ENCODE peak calls at places on chromosome 17, in six cellular contexts. W is Panc1; P is CD4-positive, CD25-positive, alpha-beta regulatory T cell; N is pancreas; T is left lung; Q is lung. B is an unnamed sample.

GRCh38 chr17:47367257-47367656 is 43.5 kb downstream of the EFCAB13 start:
- ATAC-seq in T (no peak), W (no peak), N (no peak), Q (no peak), P (no peak), B (no peak)

GRCh38 chr17:39636587-39636926 is 387 bp upstream of the STARD3 start:
- ATAC-seq in W (peak; percentile 15), T (peak; percentile 1), P (no peak), N (no peak), Q (no peak), B (peak; percentile 3)

GRCh38 chr17:28087743-28088142 is 45.3 kb downstream of the NLK start:
- ATAC-seq in T (no peak), W (no peak), N (no peak), Q (no peak), P (no peak), B (no peak)

GRCh38 chr17:59361916-59362810 is 30.7 kb downstream of the YPEL2 start:
- ATAC-seq in P (peak; percentile 81), Q (no peak), W (peak; percentile 21), T (no peak), N (peak; percentile 7), B (no peak)

GRCh38 chr17:39212841-39213480 is 12.8 kb downstream of the STAC2 start:
- ATAC-seq in N (peak; percentile 34), Q (no peak), P (no peak), T (peak; percentile 62), W (no peak), B (no peak)

GRCh38 chr17:7471729-7472128 is 7.7 kb downstream of the ZBTB4 start:
- ATAC-seq in T (no peak), P (no peak), Q (no peak), W (no peak), N (no peak), B (no peak)

GRCh38 chr17:42016411-42016831 is 818 bp downstream of the DNAJC7 start:
- ATAC-seq in N (peak; percentile 11), T (peak; percentile 6), P (no peak), W (no peak), Q (no peak), B (no peak)

GRCh38 chr17:42659079-42659931 is at the start of gene TUBG2:
- ATAC-seq in W (peak; percentile 94), N (peak; percentile 95), T (peak; percentile 95), Q (peak; percentile 90), P (peak; percentile 71), B (peak; percentile 95)

GRCh38 chr17:53649201-53649600 is 173.5 kb upstream of the KIF2B start:
- ATAC-seq in N (no peak), P (no peak), W (no peak), T (no peak), Q (no peak), B (no peak)

GRCh38 chr17:4101799-4102405 is 40.9 kb downstream of the ZZEF1 start:
- ATAC-seq in N (no peak), P (no peak), W (no peak), T (no peak), Q (no peak), B (no peak)

GRCh38 chr17:46978489-46979022 is 497 bp downstream of the RPRML start:
- ATAC-seq in W (peak; percentile 62), T (peak; percentile 23), P (no peak), N (peak; percentile 28), Q (no peak), B (peak; percentile 34)

GRCh38 chr17:78140169-78141051 is 5.8 kb upstream of the C17orf99 start:
- ATAC-seq in W (peak; percentile 88), P (peak; percentile 81), Q (peak; percentile 90), N (peak; percentile 77), T (peak; percentile 85), B (peak; percentile 76)

GRCh38 chr17:41724476-41725030 is 9.9 kb downstream of the HAP1 start:
- ATAC-seq in P (no peak), W (no peak), N (no peak), Q (no peak), T (no peak), B (no peak)

GRCh38 chr17:61981323-61981722 is 53.5 kb upstream of the INTS2 start:
- ATAC-seq in P (no peak), Q (no peak), W (no peak), T (no peak), N (no peak), B (no peak)

GRCh38 chr17:79396696-79397095 is 214.2 kb downstream of the RBFOX3 start:
- ATAC-seq in N (no peak), P (no peak), T (no peak), Q (no peak), W (no peak), B (no peak)

GRCh38 chr17:42526031-42526444 is 10.0 kb upstream of the NAGLU start:
- ATAC-seq in P (no peak), Q (no peak), N (no peak), T (peak; percentile 29), W (no peak), B (no peak)

GRCh38 chr17:74163271-74163821 is 40.1 kb upstream of the RPL38 start:
- ATAC-seq in N (no peak), T (no peak), Q (no peak), P (no peak), W (no peak), B (no peak)

GRCh38 chr17:49739662-49740271 is 24.2 kb downstream of the FAM117A start:
- ATAC-seq in N (peak; percentile 73), W (no peak), Q (peak; percentile 23), T (peak; percentile 74), P (peak; percentile 99), B (peak; percentile 71)

GRCh38 chr17:67753026-67753425 is 35.3 kb downstream of the NOL11 start:
- ATAC-seq in Q (no peak), T (no peak), N (no peak), P (no peak), W (no peak), B (no peak)

GRCh38 chr17:82217530-82218204 is 5.0 kb upstream of the CCDC57 start:
- ATAC-seq in P (no peak), N (peak; percentile 36), Q (peak; percentile 7), T (peak; percentile 52), W (peak; percentile 24), B (peak; percentile 32)

GRCh38 chr17:47694018-47694817 is at the start of gene TBKBP1:
- ATAC-seq in P (peak; percentile 43), T (peak; percentile 45), W (peak; percentile 38), Q (peak; percentile 10), N (peak; percentile 60), B (peak; percentile 53)

GRCh38 chr17:46876353-46876887 is 25.0 kb downstream of the WNT9B start:
- ATAC-seq in P (no peak), T (peak; percentile 82), N (peak; percentile 95), W (peak; percentile 82), Q (no peak), B (no peak)

GRCh38 chr17:65441053-65441635 is 120.3 kb downstream of the AXIN2 start:
- ATAC-seq in P (no peak), W (no peak), T (no peak), N (no peak), Q (no peak), B (no peak)

GRCh38 chr17:57405486-57406072 is 149.3 kb downstream of the MSI2 start:
- ATAC-seq in P (no peak), T (no peak), Q (no peak), W (no peak), N (no peak), B (no peak)
- H3K27ac ChIP-seq in P (no peak overlapping the region), T (no peak overlapping the region), Q (no peak overlapping the region), W (no peak overlapping the region), N (no peak overlapping the region), B (no peak overlapping the region)

GRCh38 chr17:12041316-12041715 is 20.6 kb downstream of the MAP2K4 start:
- ATAC-seq in T (no peak), N (no peak), Q (no peak), P (no peak), W (no peak), B (no peak)

GRCh38 chr17:12040478-12040877 is 19.8 kb downstream of the MAP2K4 start:
- ATAC-seq in P (no peak), W (no peak), T (no peak), Q (no peak), N (no peak), B (no peak)

GRCh38 chr17:12047977-12048376 is 27.3 kb downstream of the MAP2K4 start:
- ATAC-seq in P (no peak), N (no peak), Q (no peak), W (no peak), T (no peak), B (no peak)

GRCh38 chr17:12046786-12047185 is 26.1 kb downstream of the MAP2K4 start:
- ATAC-seq in Q (no peak), N (no peak), T (no peak), P (no peak), W (no peak), B (no peak)

GRCh38 chr17:12043702-12044101 is 23.0 kb downstream of the MAP2K4 start:
- ATAC-seq in N (no peak), W (no peak), Q (no peak), T (no peak), P (no peak), B (no peak)
- H3K27ac ChIP-seq in N (no peak overlapping the region), W (no peak overlapping the region), Q (no peak overlapping the region), T (no peak overlapping the region), P (no peak overlapping the region), B (no peak overlapping the region)

GRCh38 chr17:57609125-57609877 is 135.8 kb downstream of the CCDC182 start:
- ATAC-seq in Q (no peak), N (peak; percentile 31), T (no peak), W (peak; percentile 42), P (no peak), B (no peak)

GRCh38 chr17:57609878-57610270 is 135.2 kb downstream of the CCDC182 start:
- ATAC-seq in P (no peak), W (no peak), T (no peak), N (no peak), Q (no peak), B (no peak)

GRCh38 chr17:57607553-57608120 is 137.5 kb downstream of the CCDC182 start:
- ATAC-seq in N (no peak), T (peak; percentile 5), W (no peak), Q (no peak), P (no peak), B (no peak)

GRCh38 chr17:57606111-57606875 is 138.8 kb downstream of the CCDC182 start:
- ATAC-seq in W (no peak), T (no peak), P (no peak), Q (no peak), N (peak; percentile 10), B (no peak)

DNA sequence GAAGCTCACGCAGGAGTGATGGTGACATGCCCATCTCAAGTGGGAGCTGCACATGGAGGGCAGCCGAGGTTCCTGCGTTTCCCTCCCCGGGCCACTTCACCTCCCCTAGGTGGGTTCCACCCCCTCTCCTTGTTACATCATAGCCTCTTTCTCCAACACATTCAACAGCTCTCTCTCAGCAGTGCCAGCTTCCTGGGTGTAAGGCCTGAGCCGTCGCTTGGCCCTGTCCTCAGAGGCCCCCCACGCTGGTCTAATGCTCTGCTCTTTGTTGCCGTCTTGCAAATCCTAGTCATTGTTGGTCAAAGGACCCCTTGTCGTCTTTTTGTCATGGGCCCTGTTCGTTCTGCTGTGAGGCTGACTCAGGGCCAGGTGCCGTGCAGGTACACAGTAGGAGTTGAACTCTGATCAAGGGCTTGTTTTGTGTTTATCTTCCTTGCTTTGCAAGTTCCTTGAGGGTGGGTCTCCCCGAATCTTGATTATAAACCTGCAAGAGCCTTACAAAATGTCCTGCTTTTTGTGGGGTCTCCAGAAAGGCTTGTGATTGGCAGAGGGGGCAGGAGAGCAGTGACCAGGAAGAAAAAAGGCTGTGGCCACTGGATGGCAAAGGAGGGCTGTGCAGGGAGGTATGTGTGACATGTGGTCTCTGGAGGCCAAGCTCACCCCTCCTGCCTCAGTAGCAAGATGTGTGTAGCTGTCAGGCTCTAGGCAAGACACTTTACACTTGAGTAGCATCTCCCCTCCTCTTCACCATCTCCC is 136.6 kb downstream of the CCDC182 start:
- ATAC-seq in N (no peak), W (no peak), Q (no peak), T (no peak), P (no peak), B (no peak)
- H3K27ac ChIP-seq in N (peak overlapping the region; percentile 47), W (no peak overlapping the region), Q (no peak overlapping the region), T (no peak overlapping the region), P (no peak overlapping the region), B (no peak overlapping the region)

GRCh38 chr17:44323359-44324091 is 1.1 kb downstream of the SLC25A39 start:
- ATAC-seq in N (no peak), T (no peak), P (no peak), W (no peak), Q (no peak), B (no peak)
- H3K27ac ChIP-seq in N (no peak overlapping the region), T (no peak overlapping the region), P (no peak overlapping the region), W (peak overlapping the region; percentile 79), Q (no peak overlapping the region), B (no peak overlapping the region)

B was measured in gastroesophageal sphincter.